ENCODE peak calls at places on chromosomes 5 and 9, in nine cellular contexts. F is anterior cingulate cortex; C is tibial artery; R is GM18507; A is ELF-1; T is glutamatergic neuron; N is activated effector memory CD4-positive, alpha-beta T cell treated with Interleukin-2 at 50 U/mL for 16 hours; H is T-helper 17 cell; G is NCI-H187 treated with DMSO at 0.1 percent for 48 hours. E is an unnamed sample.

GRCh38 chr9:38026021-38026809 is 42.8 kb downstream of the SHB start:
- DNase-seq in C (peak), T (peak), F (no peak), R (no peak), A (peak), H (no peak), N (no peak), G (no peak), E (peak)

GRCh38 chr5:178483620-178484019 is 106.6 kb downstream of the COL23A1 start:
- DNase-seq in G (no peak), N (peak), T (no peak), C (peak), H (no peak), R (no peak), F (no peak), A (no peak), E (no peak)

GRCh38 chr5:103031607-103032006 is 88.3 kb downstream of the GIN1 start:
- DNase-seq in C (no peak), F (no peak), N (no peak), T (no peak), H (no peak), A (no peak), R (no peak), G (no peak), E (no peak)

GRCh38 chr5:43729846-43730478 is 127.0 kb downstream of the NNT start:
- DNase-seq in R (no peak), C (no peak), A (no peak), H (no peak), N (no peak), G (no peak), T (no peak), F (no peak), E (no peak)

GRCh38 chr5:386432-387341 is 56.3 kb upstream of the EXOC3 start:
- DNase-seq in F (no peak), A (peak), C (no peak), N (no peak), R (no peak), H (no peak), G (no peak), T (no peak), E (no peak)

GRCh38 chr5:179326176-179326997 is 18.9 kb downstream of the ADAMTS2 start:
- DNase-seq in C (peak), N (no peak), R (no peak), F (no peak), H (no peak), T (peak), G (no peak), A (peak), E (peak)

GRCh38 chr5:54844905-54845566 is 140.4 kb downstream of the ESM1 start:
- DNase-seq in G (no peak), T (no peak), C (no peak), A (no peak), H (no peak), R (no peak), F (no peak), N (no peak), E (no peak)

GRCh38 chr5:132294728-132295504 is 722 bp downstream of the SLC22A4 start:
- DNase-seq in N (peak), H (peak), A (peak), G (no peak), R (no peak), F (no peak), T (peak), C (peak), E (peak)

GRCh38 chr9:4262735-4263141 is 37.1 kb downstream of the GLIS3 start:
- DNase-seq in H (no peak), A (no peak), T (no peak), R (no peak), G (no peak), F (no peak), N (no peak), C (no peak), E (no peak)

GRCh38 chr9:33445389-33445881 is 2.0 kb downstream of the AQP3 start:
- DNase-seq in F (no peak), G (no peak), T (no peak), R (no peak), H (no peak), C (no peak), A (no peak), N (no peak), E (no peak)

GRCh38 chr5:81755320-81755719 is 4.4 kb upstream of the SSBP2 start:
- DNase-seq in N (no peak), F (no peak), A (peak), G (no peak), T (no peak), H (no peak), C (peak), R (no peak), E (peak)

GRCh38 chr5:80125962-80126480 is 90.9 kb downstream of the THBS4 start:
- DNase-seq in F (no peak), N (no peak), A (no peak), C (no peak), H (no peak), T (no peak), G (no peak), R (peak), E (no peak)

E was measured in psoas muscle.